ENCODE peak calls at places on chromosomes 3 and 15, in seven cellular contexts. E, N, M, J, Q, T and Z are unnamed samples.

GRCh38 chr3:124607163-124607562 is 123.1 kb upstream of the UMPS start:
- DNase-seq in E (no peak), N (no peak), M (no peak), J (peak; percentile 85), Q (no peak), T (peak; percentile 66), Z (no peak)

GRCh38 chr3:79063629-79064028 is 704.2 kb downstream of the ROBO1 start:
- DNase-seq in E (no peak), N (no peak), M (no peak), J (no peak), Q (no peak), T (no peak), Z (no peak)

GRCh38 chr3:149658444-149659172 is 783 bp upstream of the WWTR1 start:
- DNase-seq in E (peak; percentile 1), N (peak; percentile 86), M (peak; percentile 84), J (peak; percentile 89), Q (peak; percentile 57), T (peak; percentile 87), Z (peak; percentile 66)

GRCh38 chr15:40498418-40498817 is 27.6 kb downstream of the CHST14 start:
- DNase-seq in E (no peak), N (no peak), M (no peak), J (peak; percentile 45), Q (no peak), T (peak; percentile 85), Z (no peak)

GRCh38 chr15:88702983-88703382 is 64.2 kb downstream of the ISG20 start:
- DNase-seq in E (no peak), N (no peak), M (no peak), J (peak; percentile 33), Q (no peak), T (no peak), Z (no peak)

GRCh38 chr15:66702770-66703539 is 919 bp downstream of the SMAD6 start:
- DNase-seq in E (peak; percentile 22), N (no peak), M (peak; percentile 51), J (no peak), Q (peak; percentile 68), T (no peak), Z (no peak)

GRCh38 chr3:148880681-148881080 is 15.6 kb downstream of the CPA3 start:
- DNase-seq in E (no peak), N (no peak), M (peak; percentile 72), J (no peak), Q (peak; percentile 28), T (peak; percentile 46), Z (no peak)

GRCh38 chr3:62758296-62759066 is 116.7 kb downstream of the CADPS start:
- DNase-seq in E (no peak), N (no peak), M (no peak), J (no peak), Q (peak; percentile 3), T (no peak), Z (no peak)

GRCh38 chr3:149767720-149768119 is 15.4 kb upstream of the COMMD2 start:
- DNase-seq in E (no peak), N (no peak), M (no peak), J (no peak), Q (no peak), T (no peak), Z (no peak)